ENCODE peak calls at places on chromosomes 3 and 15, in four cellular contexts. One of them, this sample, is unnamed.

GRCh38 chr3:48405343-48405881 is 24.5 kb downstream of the PLXNB1 start:
- DNase-seq in heart right ventricle: no peak
- DNase-seq in mammary epithelial cell: no peak
- DNase-seq in adrenal gland: peak; percentile 47
- DNase-seq in this sample: no peak

GRCh38 chr3:70556056-70556455 is 243.6 kb upstream of the MDFIC2 start:
- DNase-seq in heart right ventricle: no peak
- DNase-seq in mammary epithelial cell: peak; percentile 8
- DNase-seq in adrenal gland: no peak
- DNase-seq in this sample: no peak

GRCh38 chr3:64214002-64214696 is 11.1 kb downstream of the PRICKLE2 start:
- DNase-seq in heart right ventricle: peak; percentile 83
- DNase-seq in mammary epithelial cell: peak; percentile 67
- DNase-seq in adrenal gland: peak; percentile 68
- DNase-seq in this sample: peak; percentile 77

GRCh38 chr3:38018296-38019266 is 10.9 kb downstream of the PLCD1 start:
- DNase-seq in heart right ventricle: no peak
- DNase-seq in mammary epithelial cell: no peak
- DNase-seq in adrenal gland: no peak
- DNase-seq in this sample: no peak

GRCh38 chr3:185021326-185021725 is 131.5 kb downstream of the C3orf70 start:
- DNase-seq in heart right ventricle: no peak
- DNase-seq in mammary epithelial cell: no peak
- DNase-seq in adrenal gland: no peak
- DNase-seq in this sample: no peak

GRCh38 chr3:184777566-184778356 is 34.2 kb upstream of the VPS8 start:
- DNase-seq in heart right ventricle: peak; percentile 60
- DNase-seq in mammary epithelial cell: peak; percentile 80
- DNase-seq in adrenal gland: peak; percentile 99
- DNase-seq in this sample: peak; percentile 93

GRCh38 chr3:168888781-168889180 is 774.7 kb downstream of the MECOM start:
- DNase-seq in heart right ventricle: no peak
- DNase-seq in mammary epithelial cell: peak; percentile 28
- DNase-seq in adrenal gland: no peak
- DNase-seq in this sample: no peak

GRCh38 chr15:99474981-99475753 is 90.6 kb upstream of the MEF2A start:
- DNase-seq in heart right ventricle: peak; percentile 76
- DNase-seq in mammary epithelial cell: no peak
- DNase-seq in adrenal gland: peak; percentile 72
- DNase-seq in this sample: no peak

GRCh38 chr15:92638291-92638708 is 17.3 kb downstream of the FAM174B start:
- DNase-seq in heart right ventricle: no peak
- DNase-seq in mammary epithelial cell: no peak
- DNase-seq in adrenal gland: peak; percentile 35
- DNase-seq in this sample: no peak

GRCh38 chr15:61216519-61216918 is 12.6 kb downstream of the RORA start:
- DNase-seq in heart right ventricle: no peak
- DNase-seq in mammary epithelial cell: no peak
- DNase-seq in adrenal gland: no peak
- DNase-seq in this sample: no peak

GRCh38 chr3:170089862-170090600 is 52.2 kb downstream of the GPR160 start:
- DNase-seq in heart right ventricle: no peak
- DNase-seq in mammary epithelial cell: no peak
- DNase-seq in adrenal gland: no peak
- DNase-seq in this sample: no peak

GRCh38 chr15:92112180-92112579 is 258.7 kb downstream of the SLCO3A1 start:
- DNase-seq in heart right ventricle: no peak
- DNase-seq in mammary epithelial cell: no peak
- DNase-seq in adrenal gland: no peak
- DNase-seq in this sample: no peak

GRCh38 chr3:105856605-105857004 is 12.2 kb downstream of the CBLB start:
- DNase-seq in heart right ventricle: no peak
- DNase-seq in mammary epithelial cell: no peak
- DNase-seq in adrenal gland: no peak
- DNase-seq in this sample: no peak

GRCh38 chr3:195537995-195538394 is 5.1 kb downstream of the PPP1R2 start:
- DNase-seq in heart right ventricle: no peak
- DNase-seq in mammary epithelial cell: no peak
- DNase-seq in adrenal gland: no peak
- DNase-seq in this sample: no peak

GRCh38 chr3:110816008-110816407 is 255.6 kb upstream of the NECTIN3 start:
- DNase-seq in heart right ventricle: no peak
- DNase-seq in mammary epithelial cell: peak; percentile 23
- DNase-seq in adrenal gland: no peak
- DNase-seq in this sample: no peak

GRCh38 chr3:76367281-76367680 is 581.9 kb upstream of the ZNF717 start:
- DNase-seq in heart right ventricle: no peak
- DNase-seq in mammary epithelial cell: no peak
- DNase-seq in adrenal gland: no peak
- DNase-seq in this sample: no peak

GRCh38 chr15:96293446-96293845 is 37.1 kb upstream of the NR2F2 start:
- DNase-seq in heart right ventricle: no peak
- DNase-seq in mammary epithelial cell: no peak
- DNase-seq in adrenal gland: no peak
- DNase-seq in this sample: no peak

GRCh38 chr15:42940527-42940926 is 19.9 kb upstream of the TTBK2 start:
- DNase-seq in heart right ventricle: no peak
- DNase-seq in mammary epithelial cell: no peak
- DNase-seq in adrenal gland: no peak
- DNase-seq in this sample: no peak

GRCh38 chr3:182258538-182259177 is 534.6 kb upstream of the ATP11B start:
- DNase-seq in heart right ventricle: no peak
- DNase-seq in mammary epithelial cell: peak; percentile 31
- DNase-seq in adrenal gland: no peak
- DNase-seq in this sample: no peak

GRCh38 chr3:181899702-181900101 is 188.0 kb downstream of the SOX2 start:
- DNase-seq in heart right ventricle: no peak
- DNase-seq in mammary epithelial cell: peak; percentile 37
- DNase-seq in adrenal gland: no peak
- DNase-seq in this sample: no peak

GRCh38 chr3:177574232-177574856 is 377.1 kb upstream of the TBL1XR1 start:
- DNase-seq in heart right ventricle: no peak
- DNase-seq in mammary epithelial cell: peak; percentile 67
- DNase-seq in adrenal gland: no peak
- DNase-seq in this sample: no peak

GRCh38 chr15:50718700-50719125 is 32.1 kb upstream of the TRPM7 start:
- DNase-seq in heart right ventricle: no peak
- DNase-seq in mammary epithelial cell: no peak
- DNase-seq in adrenal gland: no peak
- DNase-seq in this sample: no peak

GRCh38 chr3:70248856-70249255 is 63.6 kb downstream of the MDFIC2 start:
- DNase-seq in heart right ventricle: no peak
- DNase-seq in mammary epithelial cell: no peak
- DNase-seq in adrenal gland: no peak
- DNase-seq in this sample: no peak

GRCh38 chr15:44712108-44713005 is 1.0 kb downstream of the B2M start:
- DNase-seq in heart right ventricle: peak; percentile 45
- DNase-seq in mammary epithelial cell: peak; percentile 72
- DNase-seq in adrenal gland: peak; percentile 85
- DNase-seq in this sample: peak; percentile 66

GRCh38 chr3:112759681-112760080 is 87.0 kb downstream of the CD200R1L start:
- DNase-seq in heart right ventricle: no peak
- DNase-seq in mammary epithelial cell: no peak
- DNase-seq in adrenal gland: no peak
- DNase-seq in this sample: no peak

GRCh38 chr3:59374812-59375211 is 325.0 kb upstream of the CFAP20DC start:
- DNase-seq in heart right ventricle: no peak
- DNase-seq in mammary epithelial cell: no peak
- DNase-seq in adrenal gland: no peak
- DNase-seq in this sample: no peak

GRCh38 chr15:87764461-87765236 is 491.9 kb downstream of the NTRK3 start:
- DNase-seq in heart right ventricle: no peak
- DNase-seq in mammary epithelial cell: peak; percentile 29
- DNase-seq in adrenal gland: no peak
- DNase-seq in this sample: no peak

GRCh38 chr15:71572452-71573053 is 237.8 kb upstream of the NR2E3 start:
- DNase-seq in heart right ventricle: no peak
- DNase-seq in mammary epithelial cell: peak; percentile 77
- DNase-seq in adrenal gland: no peak
- DNase-seq in this sample: no peak

GRCh38 chr3:184377374-184377773 is 633 bp downstream of the THPO start:
- DNase-seq in heart right ventricle: no peak
- DNase-seq in mammary epithelial cell: no peak
- DNase-seq in adrenal gland: no peak
- DNase-seq in this sample: no peak

GRCh38 chr3:181752202-181752671 is 40.5 kb downstream of the SOX2 start:
- DNase-seq in heart right ventricle: no peak
- DNase-seq in mammary epithelial cell: peak; percentile 36
- DNase-seq in adrenal gland: no peak
- DNase-seq in this sample: peak; percentile 80

GRCh38 chr15:55992769-55993110 is 672 bp downstream of the NEDD4 start:
- DNase-seq in heart right ventricle: no peak
- DNase-seq in mammary epithelial cell: no peak
- DNase-seq in adrenal gland: no peak
- DNase-seq in this sample: no peak

GRCh38 chr15:71674354-71674753 is 136.0 kb upstream of the NR2E3 start:
- DNase-seq in heart right ventricle: no peak
- DNase-seq in mammary epithelial cell: no peak
- DNase-seq in adrenal gland: no peak
- DNase-seq in this sample: no peak

GRCh38 chr3:99747915-99748314 is 69.7 kb upstream of the CMSS1 start:
- DNase-seq in heart right ventricle: no peak
- DNase-seq in mammary epithelial cell: peak; percentile 55
- DNase-seq in adrenal gland: no peak
- DNase-seq in this sample: no peak

GRCh38 chr15:79031201-79031600 is 59.4 kb downstream of the RASGRF1 start:
- DNase-seq in heart right ventricle: no peak
- DNase-seq in mammary epithelial cell: no peak
- DNase-seq in adrenal gland: no peak
- DNase-seq in this sample: no peak

GRCh38 chr3:23094890-23095462 is 108.2 kb upstream of the UBE2E2 start:
- DNase-seq in heart right ventricle: no peak
- DNase-seq in mammary epithelial cell: peak; percentile 90
- DNase-seq in adrenal gland: no peak
- DNase-seq in this sample: no peak

GRCh38 chr3:119663885-119664284 is 3.5 kb upstream of the POPDC2 start:
- DNase-seq in heart right ventricle: no peak
- DNase-seq in mammary epithelial cell: no peak
- DNase-seq in adrenal gland: no peak
- DNase-seq in this sample: no peak

GRCh38 chr3:134652886-134653630 is 2.2 kb upstream of the KY start:
- DNase-seq in heart right ventricle: no peak
- DNase-seq in mammary epithelial cell: no peak
- DNase-seq in adrenal gland: no peak
- DNase-seq in this sample: no peak

DNA sequence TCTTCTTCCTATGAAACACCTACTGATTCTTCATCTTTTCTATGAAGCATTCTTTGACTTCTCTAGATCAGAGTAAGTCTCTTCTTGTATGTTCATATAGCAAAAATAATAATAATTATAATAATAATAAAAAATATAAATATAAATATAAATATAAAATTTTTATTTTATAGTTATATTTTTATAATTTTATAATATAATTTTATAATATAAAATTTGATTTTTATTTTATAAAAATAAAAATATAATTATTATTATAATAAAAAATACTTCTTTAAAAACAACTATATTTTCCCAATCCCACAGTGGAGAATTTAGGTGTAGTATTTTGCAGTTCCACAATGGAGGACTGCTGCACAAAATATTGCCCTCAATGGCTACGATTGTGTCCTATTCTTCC is 34.3 kb downstream of the DUT start:
- DNase-seq in heart right ventricle: no peak
- DNase-seq in mammary epithelial cell: no peak
- DNase-seq in adrenal gland: no peak
- DNase-seq in this sample: no peak
- H3K4me1 ChIP-seq in heart right ventricle: no peaks in the 10 kb centered on the region
- H3K4me1 ChIP-seq in mammary epithelial cell: peaks cover 6% of the 10 kb centered on the region
- H3K4me1 ChIP-seq in adrenal gland: no peaks in the 10 kb centered on the region
- H3K4me1 ChIP-seq in this sample: no peaks in the 10 kb centered on the region

DNA sequence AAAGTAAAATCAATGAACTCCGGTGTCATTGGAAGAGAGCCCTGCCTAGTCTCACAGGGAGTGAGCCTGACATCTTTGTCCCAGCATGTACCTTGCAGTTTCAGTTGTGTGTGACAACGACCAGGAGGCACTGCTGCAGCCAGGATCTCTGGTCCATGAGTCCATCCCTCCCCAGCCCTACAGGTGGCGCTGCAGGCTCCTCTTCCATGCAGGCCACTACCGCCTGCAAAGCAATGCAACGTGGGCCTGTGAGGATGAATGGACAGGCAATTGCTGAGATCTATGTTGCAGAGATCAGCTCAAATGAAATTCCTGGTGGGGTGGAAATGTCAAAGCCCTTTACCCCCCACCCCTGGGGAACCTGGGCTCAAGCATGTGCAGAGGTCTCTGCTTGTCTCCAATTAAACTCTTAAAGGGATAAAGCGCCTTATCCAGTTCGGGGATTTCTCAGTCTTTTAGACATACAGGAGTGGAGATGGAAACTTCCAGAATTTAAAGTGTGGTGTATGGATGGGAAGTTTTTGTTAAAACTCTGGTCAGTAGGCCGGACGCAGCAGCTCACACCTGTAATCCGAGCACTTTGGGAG is 35.8 kb downstream of the TKT start:
- DNase-seq in heart right ventricle: peak; percentile 84
- DNase-seq in mammary epithelial cell: peak; percentile 63
- DNase-seq in adrenal gland: peak; percentile 95
- DNase-seq in this sample: peak; percentile 82
- TF ChIP-seq CTCF in heart right ventricle: peak; percentile 87
- TF ChIP-seq CTCF in mammary epithelial cell: peak; percentile 97
- TF ChIP-seq CTCF in adrenal gland: peak; percentile 91
- TF ChIP-seq CTCF in this sample: peak; percentile 88

GRCh38 chr3:46417841-46418611 is 11.0 kb downstream of the CCRL2 start:
- DNase-seq in heart right ventricle: no peak
- DNase-seq in mammary epithelial cell: no peak
- DNase-seq in adrenal gland: no peak
- DNase-seq in this sample: no peak
- H3K4me1 ChIP-seq in heart right ventricle: peaks cover 30% of the 10 kb centered on the region
- H3K4me1 ChIP-seq in mammary epithelial cell: peaks cover 12% of the 10 kb centered on the region
- H3K4me1 ChIP-seq in adrenal gland: no peaks in the 10 kb centered on the region
- H3K4me1 ChIP-seq in this sample: no peaks in the 10 kb centered on the region

GRCh38 chr15:97804950-97805349 is 155.6 kb upstream of the ARRDC4 start:
- DNase-seq in heart right ventricle: no peak
- DNase-seq in mammary epithelial cell: no peak
- DNase-seq in adrenal gland: no peak
- DNase-seq in this sample: no peak
- TF ChIP-seq CTCF in heart right ventricle: no peak
- TF ChIP-seq CTCF in mammary epithelial cell: no peak
- TF ChIP-seq CTCF in adrenal gland: no peak
- TF ChIP-seq CTCF in this sample: no peak

DNA sequence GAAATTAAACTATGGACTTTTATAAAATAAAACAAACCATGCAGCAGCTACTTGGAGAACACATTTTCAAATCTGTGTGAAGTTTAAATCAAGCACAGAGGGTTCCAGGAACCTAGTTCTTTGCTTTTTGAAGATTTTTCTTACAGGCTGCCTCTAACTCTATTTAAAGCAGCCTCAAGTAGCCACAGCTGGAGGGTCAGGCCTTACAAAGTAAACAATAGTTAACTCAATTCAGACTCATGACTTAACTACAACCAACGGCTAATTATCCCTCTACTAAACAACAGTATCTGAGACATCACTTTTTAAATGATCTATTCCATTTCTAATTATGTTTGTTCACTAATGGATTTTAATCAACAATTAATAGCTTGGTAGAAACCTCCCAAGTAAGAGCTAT is 9.8 kb downstream of the LRIG1 start:
- DNase-seq in heart right ventricle: no peak
- DNase-seq in mammary epithelial cell: no peak
- DNase-seq in adrenal gland: no peak
- DNase-seq in this sample: no peak
- H3K4me1 ChIP-seq in heart right ventricle: peaks cover 97% of the 10 kb centered on the region
- H3K4me1 ChIP-seq in mammary epithelial cell: no peaks in the 10 kb centered on the region
- H3K4me1 ChIP-seq in adrenal gland: no peaks in the 10 kb centered on the region
- H3K4me1 ChIP-seq in this sample: no peaks in the 10 kb centered on the region